ENCODE peak calls at places on chromosomes 11 and 22, in eight cellular contexts. D is GM23338; B is transverse colon; I is CD8-positive, alpha-beta T cell; K is effector memory CD4-positive, alpha-beta T cell; V is pancreas; R is psoas muscle; G is upper lobe of right lung. M is an unnamed sample. For H3K4me1, the result is how much of the 10 kb centered on the place peaks cover.

GRCh38 chr11:78620159-78620558 is 45.5 kb upstream of the NARS2 start:
- DNase-seq in K (no peak), G (no peak), B (no peak), I (no peak), V (no peak), D (no peak), R (no peak), M (no peak)

GRCh38 chr22:39234157-39234793 is 10.5 kb downstream of the PDGFB start:
- DNase-seq in R (peak), K (no peak), B (no peak), I (no peak), G (no peak), V (no peak), D (no peak), M (no peak)

GRCh38 chr22:30310881-30311771 is 15.6 kb downstream of the TBC1D10A start:
- DNase-seq in G (peak), B (peak), D (no peak), V (peak), R (peak), K (no peak), I (no peak), M (no peak)

GRCh38 chr11:132078230-132078629 is 707.8 kb downstream of the NTM start:
- DNase-seq in K (no peak), I (no peak), D (no peak), G (no peak), R (no peak), V (no peak), B (no peak), M (no peak)

GRCh38 chr11:125627236-125627910 is 2.4 kb downstream of the CHEK1 start:
- DNase-seq in K (no peak), R (no peak), G (no peak), D (no peak), I (no peak), V (no peak), B (no peak), M (no peak)

GRCh38 chr22:50403701-50404101 is 60.6 kb downstream of the PPP6R2 start:
- DNase-seq in K (no peak), G (peak), I (no peak), B (peak), D (no peak), V (peak), R (peak), M (no peak)

GRCh38 chr11:68704887-68705286 is 20.5 kb downstream of the GAL start:
- DNase-seq in R (no peak), B (no peak), D (peak), I (no peak), V (no peak), K (no peak), G (no peak), M (no peak)

GRCh38 chr11:45673441-45673840 is 8.0 kb upstream of the CHST1 start:
- DNase-seq in R (no peak), B (no peak), I (no peak), K (no peak), V (no peak), G (no peak), D (no peak), M (no peak)

GRCh38 chr22:48450188-48450825 is 1377.4 kb downstream of the BRD1 start:
- DNase-seq in K (no peak), V (no peak), D (no peak), B (no peak), R (no peak), G (peak), I (no peak), M (no peak)

DNA sequence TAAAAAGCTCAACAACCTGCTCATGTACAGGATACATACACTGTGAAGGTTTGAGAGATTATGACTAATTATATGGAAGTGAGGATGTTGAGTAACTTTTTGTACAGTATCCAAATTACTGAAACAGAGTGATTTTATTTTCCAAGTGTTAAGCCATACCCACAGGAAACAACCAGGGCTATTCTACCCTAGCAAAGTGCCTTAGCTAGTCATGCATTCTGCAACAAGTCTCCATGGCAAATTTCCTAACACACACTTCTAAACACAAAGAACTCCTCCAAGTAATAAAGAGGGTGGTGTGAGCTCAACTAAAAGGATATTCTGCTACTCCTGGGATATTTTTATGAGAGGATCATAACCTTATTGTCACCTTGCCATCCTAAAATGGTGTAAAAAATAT is 4.4 kb downstream of the LGR4 start:
- DNase-seq in G (no peak), V (no peak), B (no peak), K (no peak), D (no peak), I (no peak), R (no peak), M (peak)
- H3K4me1 ChIP-seq in G (under half), V (under half), B (half or more), K (under half), D (half or more), I (under half), R (under half), M (half or more)

DNA sequence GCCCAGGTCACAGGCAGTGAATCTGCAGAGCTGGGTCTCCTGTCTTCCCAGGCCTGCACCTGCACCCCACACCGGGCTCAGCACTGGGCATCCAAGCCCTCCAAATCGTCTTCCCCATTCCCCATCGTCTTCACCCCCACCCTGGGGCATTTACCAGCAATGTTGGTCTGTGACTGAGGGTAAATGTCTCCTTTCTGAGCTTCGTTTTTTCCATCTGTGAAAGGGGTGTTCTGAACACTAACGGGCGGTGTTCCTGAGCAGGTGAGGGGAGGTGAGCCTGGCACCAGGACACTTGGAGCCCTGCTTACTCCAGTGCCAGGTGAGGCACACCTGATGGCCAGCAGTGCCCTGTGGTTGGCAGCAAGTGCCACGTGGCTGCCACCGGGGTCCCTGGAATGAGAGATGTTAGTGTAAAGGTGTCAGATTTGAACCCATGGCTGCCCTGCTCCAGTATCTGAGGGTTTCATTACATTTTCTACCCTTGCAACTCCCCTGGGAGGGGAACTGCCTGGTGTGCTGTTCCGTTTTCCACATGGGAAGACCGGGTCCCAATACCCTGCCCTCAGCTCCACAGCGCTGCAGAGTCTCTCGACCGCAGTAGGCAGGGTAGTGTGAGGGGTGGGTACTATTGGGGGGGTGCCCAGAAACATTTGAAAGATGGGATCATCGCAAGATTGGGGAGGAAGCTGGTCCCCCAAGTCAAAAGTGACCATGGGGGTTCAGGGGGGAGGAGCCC is 1.9 kb downstream of the CDC42EP1 start:
- DNase-seq in B (no peak), G (no peak), V (no peak), R (peak), D (no peak), I (no peak), K (no peak), M (no peak)
- H3K4me1 ChIP-seq in B (half or more), G (half or more), V (half or more), R (under half), D (under half), I (under half), K (under half), M (under half)

GRCh38 chr11:121374286-121374985 is 77.7 kb upstream of the SORL1 start:
- DNase-seq in V (no peak), B (no peak), K (no peak), G (no peak), I (no peak), D (no peak), R (no peak), M (no peak)
- H3K4me1 ChIP-seq in V (under half), B (under half), K (under half), G (under half), I (under half), D (half or more), R (under half), M (under half)

GRCh38 chr11:63532150-63532549 is 4.5 kb upstream of the PLAAT4 start:
- DNase-seq in I (no peak), V (no peak), D (peak), G (no peak), K (no peak), B (no peak), R (no peak), M (no peak)

GRCh38 chr11:63532799-63533475 is 3.7 kb upstream of the PLAAT4 start:
- DNase-seq in R (no peak), V (no peak), I (no peak), D (peak), G (no peak), K (no peak), B (no peak), M (no peak)

GRCh38 chr11:63527667-63528066 is 8.9 kb upstream of the PLAAT4 start:
- DNase-seq in K (no peak), B (no peak), D (no peak), V (no peak), I (no peak), G (no peak), R (no peak), M (no peak)

GRCh38 chr11:63534076-63534475 is 2.5 kb upstream of the PLAAT4 start:
- DNase-seq in G (no peak), D (no peak), R (no peak), I (no peak), V (no peak), K (no peak), B (no peak), M (no peak)

GRCh38 chr11:63530021-63530420 is 6.6 kb upstream of the PLAAT4 start:
- DNase-seq in V (no peak), G (no peak), B (no peak), K (no peak), R (no peak), D (peak), I (no peak), M (no peak)
- H3K4me1 ChIP-seq in V (under half), G (under half), B (under half), K (under half), R (under half), D (under half), I (half or more), M (under half)

GRCh38 chr11:43067681-43068080 is 244.1 kb upstream of the API5 start:
- DNase-seq in R (no peak), B (no peak), V (no peak), G (no peak), K (no peak), D (no peak), I (no peak), M (no peak)
- H3K4me1 ChIP-seq in R (under half), B (under half), V (under half), G (under half), K (under half), D (under half), I (under half), M (under half)

DNA sequence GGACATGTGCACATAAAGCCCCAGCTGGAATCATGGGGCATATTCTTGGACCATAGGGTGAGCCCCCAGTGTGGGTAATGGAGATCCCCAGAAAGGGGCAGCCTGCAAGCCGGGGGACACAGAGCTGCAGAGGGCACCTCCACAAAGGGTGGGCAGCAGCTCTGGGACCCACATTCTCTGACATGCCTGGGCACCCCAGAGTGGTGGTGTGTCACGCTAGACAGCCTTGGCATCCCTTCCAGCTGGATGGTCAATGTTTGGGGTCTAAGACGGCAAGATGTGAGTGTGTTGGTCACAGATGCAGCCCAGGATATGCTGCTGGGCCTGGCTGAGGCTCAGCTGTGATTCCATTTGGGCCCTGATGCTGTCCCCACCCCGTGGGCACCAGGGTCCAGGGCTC is 9.7 kb downstream of the ADORA2A start:
- DNase-seq in I (no peak), V (no peak), K (no peak), D (no peak), R (no peak), B (no peak), G (no peak), M (no peak)
- H3K4me1 ChIP-seq in I (half or more), V (under half), K (under half), D (under half), R (under half), B (under half), G (under half), M (under half)

GRCh38 chr22:35894464-35894878 is 134.2 kb downstream of the RBFOX2 start:
- DNase-seq in B (peak), K (no peak), V (no peak), I (no peak), G (no peak), R (no peak), D (no peak), M (no peak)

GRCh38 chr22:35892192-35892591 is 136.4 kb downstream of the RBFOX2 start:
- DNase-seq in B (no peak), R (no peak), K (no peak), G (no peak), I (no peak), D (no peak), V (no peak), M (peak)

GRCh38 chr22:35893698-35894097 is 134.9 kb downstream of the RBFOX2 start:
- DNase-seq in R (no peak), B (no peak), G (no peak), V (no peak), I (no peak), K (no peak), D (no peak), M (no peak)

GRCh38 chr22:35889071-35889470 is 139.6 kb downstream of the RBFOX2 start:
- DNase-seq in I (no peak), D (no peak), R (no peak), G (no peak), V (no peak), B (no peak), K (no peak), M (no peak)

DNA sequence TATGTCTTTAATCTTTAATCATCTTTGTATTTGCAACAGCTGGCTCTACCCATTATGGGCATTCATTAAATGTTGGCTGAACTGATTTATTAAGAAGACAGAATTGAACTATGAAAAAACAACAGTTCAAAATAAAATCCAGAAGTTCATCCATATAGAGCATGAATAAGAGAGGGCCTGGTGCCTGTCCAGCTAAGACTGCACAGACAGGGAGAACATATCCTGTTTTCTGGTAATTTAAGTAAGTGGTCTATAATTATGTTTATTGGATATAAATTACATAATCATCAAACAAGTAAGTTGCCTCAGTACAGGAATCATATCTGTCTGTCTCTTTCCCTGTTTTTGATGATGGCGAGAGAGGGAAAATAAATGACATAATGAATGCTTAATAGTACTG is 137.2 kb downstream of the RBFOX2 start:
- DNase-seq in K (no peak), R (no peak), D (no peak), B (no peak), I (no peak), G (no peak), V (no peak), M (no peak)
- H3K4me1 ChIP-seq in K (under half), R (half or more), D (under half), B (under half), I (under half), G (under half), V (under half), M (under half)

GRCh38 chr22:21697866-21698265 is 32.1 kb downstream of the PPIL2 start:
- DNase-seq in D (no peak), V (no peak), B (no peak), K (no peak), I (no peak), R (no peak), G (no peak), M (no peak)

GRCh38 chr22:21698430-21699329 is 32.9 kb downstream of the PPIL2 start:
- DNase-seq in R (peak), D (peak), K (no peak), I (no peak), B (no peak), G (no peak), V (no peak), M (no peak)

GRCh38 chr22:21695432-21696085 is 29.7 kb downstream of the PPIL2 start:
- DNase-seq in I (no peak), R (no peak), V (no peak), G (no peak), B (no peak), K (no peak), D (no peak), M (no peak)

GRCh38 chr22:21696115-21696514 is 30.3 kb downstream of the PPIL2 start:
- DNase-seq in I (no peak), G (no peak), R (no peak), K (no peak), B (no peak), V (no peak), D (no peak), M (no peak)

GRCh38 chr22:21697021-21697771 is 31.4 kb downstream of the PPIL2 start:
- DNase-seq in I (no peak), R (no peak), G (no peak), D (no peak), B (no peak), V (no peak), K (no peak), M (no peak)
- H3K4me1 ChIP-seq in I (under half), R (under half), G (under half), D (under half), B (under half), V (under half), K (under half), M (under half)

GRCh38 chr11:96187779-96188624 is 155.0 kb downstream of the MAML2 start:
- DNase-seq in G (no peak), K (no peak), V (no peak), D (no peak), I (no peak), B (no peak), R (no peak), M (no peak)
- H3K4me1 ChIP-seq in G (under half), K (under half), V (under half), D (under half), I (half or more), B (under half), R (under half), M (under half)

GRCh38 chr11:27215471-27216267 is 147.3 kb downstream of the CCDC34 start:
- DNase-seq in B (no peak), G (peak), K (no peak), R (peak), D (no peak), V (peak), I (no peak), M (no peak)
- H3K4me1 ChIP-seq in B (under half), G (under half), K (under half), R (under half), D (under half), V (under half), I (under half), M (half or more)